ENCODE peak calls at places on chromosomes 12 and 14, in five cellular contexts. One of them, this sample, is unnamed.

GRCh38 chr12:75838309-75838708 is 193.3 kb downstream of the PHLDA1 start:
- DNase-seq in MM.1S: no peak
- DNase-seq in breast epithelium: no peak
- DNase-seq in A549: no peak
- DNase-seq in heart left ventricle: no peak
- DNase-seq in this sample: no peak

GRCh38 chr12:51863363-51863920 is 14.9 kb upstream of the FIGNL2 start:
- DNase-seq in MM.1S: no peak
- DNase-seq in breast epithelium: no peak
- DNase-seq in A549: no peak
- DNase-seq in heart left ventricle: no peak
- DNase-seq in this sample: no peak

GRCh38 chr12:125014526-125014925 is 21.1 kb downstream of the BRI3BP start:
- DNase-seq in MM.1S: no peak
- DNase-seq in breast epithelium: no peak
- DNase-seq in A549: no peak
- DNase-seq in heart left ventricle: no peak
- DNase-seq in this sample: no peak

GRCh38 chr12:48296586-48297396 is 53.9 kb downstream of the ZNF641 start:
- DNase-seq in MM.1S: peak; percentile 75
- DNase-seq in breast epithelium: peak; percentile 56
- DNase-seq in A549: no peak
- DNase-seq in heart left ventricle: peak; percentile 71
- DNase-seq in this sample: no peak

GRCh38 chr12:120783197-120783596 is 57.6 kb downstream of the ACADS start:
- DNase-seq in MM.1S: no peak
- DNase-seq in breast epithelium: no peak
- DNase-seq in A549: no peak
- DNase-seq in heart left ventricle: no peak
- DNase-seq in this sample: no peak

GRCh38 chr12:107379852-107380567 is 286.7 kb upstream of the CRY1 start:
- DNase-seq in MM.1S: no peak
- DNase-seq in breast epithelium: peak; percentile 27
- DNase-seq in A549: peak; percentile 58
- DNase-seq in heart left ventricle: no peak
- DNase-seq in this sample: no peak

GRCh38 chr12:75656650-75657049 is 145.2 kb upstream of the KRR1 start:
- DNase-seq in MM.1S: no peak
- DNase-seq in breast epithelium: no peak
- DNase-seq in A549: no peak
- DNase-seq in heart left ventricle: no peak
- DNase-seq in this sample: no peak

GRCh38 chr14:99793213-99794155 is at the start of gene EML1:
- DNase-seq in MM.1S: peak; percentile 79
- DNase-seq in breast epithelium: peak; percentile 53
- DNase-seq in A549: peak; percentile 88
- DNase-seq in heart left ventricle: peak; percentile 88
- DNase-seq in this sample: no peak

GRCh38 chr12:29082522-29082921 is 66.6 kb upstream of the FAR2 start:
- DNase-seq in MM.1S: no peak
- DNase-seq in breast epithelium: no peak
- DNase-seq in A549: no peak
- DNase-seq in heart left ventricle: no peak
- DNase-seq in this sample: no peak

GRCh38 chr12:89836026-89836425 is 127.4 kb upstream of the ATP2B1 start:
- DNase-seq in MM.1S: no peak
- DNase-seq in breast epithelium: no peak
- DNase-seq in A549: no peak
- DNase-seq in heart left ventricle: no peak
- DNase-seq in this sample: no peak

GRCh38 chr14:100193417-100194357 is 34.2 kb upstream of the DEGS2 start:
- DNase-seq in MM.1S: no peak
- DNase-seq in breast epithelium: peak; percentile 47
- DNase-seq in A549: no peak
- DNase-seq in heart left ventricle: no peak
- DNase-seq in this sample: no peak

GRCh38 chr14:81751198-81751597 is 217.5 kb upstream of the SEL1L start:
- DNase-seq in MM.1S: peak; percentile 45
- DNase-seq in breast epithelium: no peak
- DNase-seq in A549: no peak
- DNase-seq in heart left ventricle: no peak
- DNase-seq in this sample: no peak

GRCh38 chr14:37330910-37331309 is 133.2 kb downstream of the MIPOL1 start:
- DNase-seq in MM.1S: no peak
- DNase-seq in breast epithelium: no peak
- DNase-seq in A549: no peak
- DNase-seq in heart left ventricle: no peak
- DNase-seq in this sample: no peak

GRCh38 chr12:96425321-96425720 is 25.1 kb upstream of the CDK17 start:
- DNase-seq in MM.1S: no peak
- DNase-seq in breast epithelium: no peak
- DNase-seq in A549: no peak
- DNase-seq in heart left ventricle: no peak
- DNase-seq in this sample: no peak

GRCh38 chr12:124130717-124131670 is 158.0 kb downstream of the ZNF664 start:
- DNase-seq in MM.1S: peak; percentile 84
- DNase-seq in breast epithelium: no peak
- DNase-seq in A549: peak; percentile 23
- DNase-seq in heart left ventricle: no peak
- DNase-seq in this sample: peak; percentile 69

GRCh38 chr12:70779250-70779649 is 141.3 kb downstream of the PTPRR start:
- DNase-seq in MM.1S: no peak
- DNase-seq in breast epithelium: no peak
- DNase-seq in A549: no peak
- DNase-seq in heart left ventricle: no peak
- DNase-seq in this sample: no peak

GRCh38 chr12:105196090-105196489 is 39.9 kb downstream of the APPL2 start:
- DNase-seq in MM.1S: no peak
- DNase-seq in breast epithelium: no peak
- DNase-seq in A549: no peak
- DNase-seq in heart left ventricle: no peak
- DNase-seq in this sample: no peak

GRCh38 chr12:118193477-118193876 is 57.6 kb downstream of the PEBP1 start:
- DNase-seq in MM.1S: no peak
- DNase-seq in breast epithelium: no peak
- DNase-seq in A549: no peak
- DNase-seq in heart left ventricle: no peak
- DNase-seq in this sample: no peak

GRCh38 chr14:51023964-51024363 is 70.9 kb downstream of the TRIM9 start:
- DNase-seq in MM.1S: no peak
- DNase-seq in breast epithelium: no peak
- DNase-seq in A549: no peak
- DNase-seq in heart left ventricle: no peak
- DNase-seq in this sample: no peak

GRCh38 chr14:59275668-59276067 is 87.2 kb downstream of the DAAM1 start:
- DNase-seq in MM.1S: no peak
- DNase-seq in breast epithelium: no peak
- DNase-seq in A549: peak; percentile 45
- DNase-seq in heart left ventricle: no peak
- DNase-seq in this sample: peak; percentile 64

GRCh38 chr12:110934093-110934852 is 13.9 kb upstream of the MYL2 start:
- DNase-seq in MM.1S: no peak
- DNase-seq in breast epithelium: peak; percentile 51
- DNase-seq in A549: peak; percentile 80
- DNase-seq in heart left ventricle: no peak
- DNase-seq in this sample: no peak

GRCh38 chr12:42327227-42327590 is 1.2 kb downstream of the PPHLN1 start:
- DNase-seq in MM.1S: no peak
- DNase-seq in breast epithelium: no peak
- DNase-seq in A549: no peak
- DNase-seq in heart left ventricle: no peak
- DNase-seq in this sample: no peak

GRCh38 chr12:42338280-42338679 is 12.3 kb downstream of the PPHLN1 start:
- DNase-seq in MM.1S: no peak
- DNase-seq in breast epithelium: no peak
- DNase-seq in A549: no peak
- DNase-seq in heart left ventricle: no peak
- DNase-seq in this sample: no peak

GRCh38 chr12:42336286-42336685 is 10.3 kb downstream of the PPHLN1 start:
- DNase-seq in MM.1S: no peak
- DNase-seq in breast epithelium: no peak
- DNase-seq in A549: no peak
- DNase-seq in heart left ventricle: no peak
- DNase-seq in this sample: no peak

GRCh38 chr12:42326466-42327226 is 679 bp downstream of the PPHLN1 start:
- DNase-seq in MM.1S: peak; percentile 22
- DNase-seq in breast epithelium: no peak
- DNase-seq in A549: no peak
- DNase-seq in heart left ventricle: no peak
- DNase-seq in this sample: no peak

GRCh38 chr12:42332301-42332894 is 6.4 kb downstream of the PPHLN1 start:
- DNase-seq in MM.1S: peak; percentile 59
- DNase-seq in breast epithelium: no peak
- DNase-seq in A549: peak; percentile 47
- DNase-seq in heart left ventricle: no peak
- DNase-seq in this sample: no peak
- TF ChIP-seq CTCF in MM.1S: peak; percentile 53
- TF ChIP-seq CTCF in breast epithelium: peak; percentile 60
- TF ChIP-seq CTCF in A549: peak; percentile 87
- TF ChIP-seq CTCF in heart left ventricle: peak; percentile 74
- TF ChIP-seq CTCF in this sample: peak; percentile 53

DNA sequence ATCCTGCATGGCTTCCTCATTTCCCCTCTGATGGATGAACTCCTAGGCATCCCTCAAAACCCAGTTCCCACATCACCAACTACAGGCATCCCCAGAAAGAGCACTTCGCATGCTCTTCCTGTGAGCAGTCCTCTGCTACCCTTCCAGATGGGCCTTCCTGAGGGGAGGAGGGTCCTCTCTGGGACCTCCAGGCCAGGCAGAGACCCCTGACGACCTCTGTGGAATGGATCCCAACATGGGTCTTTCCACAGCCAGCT is 1.9 kb downstream of the AKT1 start:
- DNase-seq in MM.1S: no peak
- DNase-seq in breast epithelium: no peak
- DNase-seq in A549: no peak
- DNase-seq in heart left ventricle: no peak
- DNase-seq in this sample: no peak
- H3K4me3 ChIP-seq in MM.1S: no peak overlapping the region
- H3K4me3 ChIP-seq in breast epithelium: peak overlapping the region; percentile 89
- H3K4me3 ChIP-seq in A549: no peak overlapping the region
- H3K4me3 ChIP-seq in heart left ventricle: no peak overlapping the region
- H3K4me3 ChIP-seq in this sample: peak overlapping the region; percentile 63

GRCh38 chr12:77010637-77011548 is 54.5 kb downstream of the E2F7 start:
- DNase-seq in MM.1S: peak; percentile 71
- DNase-seq in breast epithelium: peak; percentile 48
- DNase-seq in A549: peak; percentile 69
- DNase-seq in heart left ventricle: peak; percentile 67
- DNase-seq in this sample: peak; percentile 21

GRCh38 chr12:77003961-77004360 is 61.4 kb downstream of the E2F7 start:
- DNase-seq in MM.1S: no peak
- DNase-seq in breast epithelium: no peak
- DNase-seq in A549: no peak
- DNase-seq in heart left ventricle: no peak
- DNase-seq in this sample: no peak

GRCh38 chr12:77003244-77003643 is 62.1 kb downstream of the E2F7 start:
- DNase-seq in MM.1S: no peak
- DNase-seq in breast epithelium: no peak
- DNase-seq in A549: no peak
- DNase-seq in heart left ventricle: no peak
- DNase-seq in this sample: no peak

GRCh38 chr12:77005699-77006098 is 59.7 kb downstream of the E2F7 start:
- DNase-seq in MM.1S: no peak
- DNase-seq in breast epithelium: no peak
- DNase-seq in A549: no peak
- DNase-seq in heart left ventricle: no peak
- DNase-seq in this sample: no peak

GRCh38 chr12:77007476-77007875 is 57.9 kb downstream of the E2F7 start:
- DNase-seq in MM.1S: no peak
- DNase-seq in breast epithelium: no peak
- DNase-seq in A549: no peak
- DNase-seq in heart left ventricle: no peak
- DNase-seq in this sample: no peak
- TF ChIP-seq CTCF in MM.1S: no peak
- TF ChIP-seq CTCF in breast epithelium: no peak
- TF ChIP-seq CTCF in A549: no peak
- TF ChIP-seq CTCF in heart left ventricle: no peak
- TF ChIP-seq CTCF in this sample: no peak

GRCh38 chr14:86430807-86431206 is 900.9 kb downstream of the FLRT2 start:
- DNase-seq in MM.1S: no peak
- DNase-seq in breast epithelium: no peak
- DNase-seq in A549: no peak
- DNase-seq in heart left ventricle: no peak
- DNase-seq in this sample: no peak
- H3K4me3 ChIP-seq in MM.1S: no peak overlapping the region
- H3K4me3 ChIP-seq in breast epithelium: no peak overlapping the region
- H3K4me3 ChIP-seq in A549: no peak overlapping the region
- H3K4me3 ChIP-seq in heart left ventricle: no peak overlapping the region
- H3K4me3 ChIP-seq in this sample: no peak overlapping the region

GRCh38 chr12:57488397-57489156 is 709 bp downstream of the MARS1 start:
- DNase-seq in MM.1S: peak; percentile 28
- DNase-seq in breast epithelium: no peak
- DNase-seq in A549: no peak
- DNase-seq in heart left ventricle: no peak
- DNase-seq in this sample: no peak

GRCh38 chr12:57490126-57490525 is 2.3 kb downstream of the MARS1 start:
- DNase-seq in MM.1S: no peak
- DNase-seq in breast epithelium: no peak
- DNase-seq in A549: no peak
- DNase-seq in heart left ventricle: no peak
- DNase-seq in this sample: no peak

GRCh38 chr12:57487597-57488396 is at the start of gene MARS1:
- DNase-seq in MM.1S: peak; percentile 98
- DNase-seq in breast epithelium: peak; percentile 93
- DNase-seq in A549: peak; percentile 94
- DNase-seq in heart left ventricle: peak; percentile 94
- DNase-seq in this sample: peak; percentile 94

GRCh38 chr12:57489157-57489641 is 1.3 kb downstream of the MARS1 start:
- DNase-seq in MM.1S: no peak
- DNase-seq in breast epithelium: no peak
- DNase-seq in A549: no peak
- DNase-seq in heart left ventricle: no peak
- DNase-seq in this sample: no peak

GRCh38 chr12:57491393-57492280 is 3.8 kb downstream of the MARS1 start:
- DNase-seq in MM.1S: no peak
- DNase-seq in breast epithelium: no peak
- DNase-seq in A549: peak; percentile 51
- DNase-seq in heart left ventricle: no peak
- DNase-seq in this sample: no peak
- TF ChIP-seq CTCF in MM.1S: peak; percentile 11
- TF ChIP-seq CTCF in breast epithelium: no peak
- TF ChIP-seq CTCF in A549: no peak
- TF ChIP-seq CTCF in heart left ventricle: no peak
- TF ChIP-seq CTCF in this sample: peak; percentile 34

DNA sequence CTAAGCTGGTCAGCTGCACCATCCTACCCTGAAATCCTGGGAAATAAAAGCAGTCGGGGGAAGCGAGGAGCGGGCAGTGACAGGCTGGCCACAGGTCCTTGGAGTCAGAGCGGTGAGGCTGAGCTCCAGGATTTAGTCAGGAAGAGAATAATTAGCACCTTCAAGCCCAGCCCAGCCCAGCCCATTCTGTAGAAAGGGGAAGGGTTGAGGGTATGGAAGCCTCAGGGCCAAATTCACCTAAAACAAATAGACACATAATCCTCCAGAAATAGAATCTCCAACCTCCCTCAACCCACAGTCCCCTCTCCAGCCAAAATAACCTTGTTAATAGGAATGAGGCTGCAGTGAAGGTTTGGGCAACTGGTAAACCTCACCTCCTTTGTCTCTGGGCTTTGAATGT is 334.2 kb downstream of the DPF3 start:
- DNase-seq in MM.1S: no peak
- DNase-seq in breast epithelium: no peak
- DNase-seq in A549: no peak
- DNase-seq in heart left ventricle: no peak
- DNase-seq in this sample: no peak
- H3K4me3 ChIP-seq in MM.1S: no peak overlapping the region
- H3K4me3 ChIP-seq in breast epithelium: peak overlapping the region; percentile 35
- H3K4me3 ChIP-seq in A549: no peak overlapping the region
- H3K4me3 ChIP-seq in heart left ventricle: no peak overlapping the region
- H3K4me3 ChIP-seq in this sample: no peak overlapping the region

This sample was measured in GM12864.